ENCODE peak calls at places on chromosomes 12 and 14, in eight cellular contexts. One of them, this sample, is unnamed.

GRCh38 chr14:104436047-104436531 is 143.5 kb upstream of the C14orf180 start:
- DNase-seq in effector memory CD4-positive, alpha-beta T cell: no peak
- DNase-seq in choroid plexus epithelial cell: peak; percentile 66
- DNase-seq in hypothalamus: no peak
- DNase-seq in gastrocnemius medialis: peak; percentile 27
- DNase-seq in WTC11: peak; percentile 16
- DNase-seq in stimulated activated CD4-positive, alpha-beta T cell treated with anti-CD3 and anti-CD28 coated beads, Interleukin-15, amount 100 ng/mL, for 24 hours: no peak
- DNase-seq in foreskin fibroblast: no peak
- DNase-seq in this sample: peak; percentile 2

GRCh38 chr12:104097954-104098353 is 33.6 kb downstream of the HCFC2 start:
- DNase-seq in effector memory CD4-positive, alpha-beta T cell: no peak
- DNase-seq in choroid plexus epithelial cell: no peak
- DNase-seq in hypothalamus: no peak
- DNase-seq in gastrocnemius medialis: no peak
- DNase-seq in WTC11: no peak
- DNase-seq in stimulated activated CD4-positive, alpha-beta T cell treated with anti-CD3 and anti-CD28 coated beads, Interleukin-15, amount 100 ng/mL, for 24 hours: no peak
- DNase-seq in foreskin fibroblast: no peak
- DNase-seq in this sample: no peak

GRCh38 chr12:131919366-131920156 is 9.5 kb upstream of the PUS1 start:
- DNase-seq in effector memory CD4-positive, alpha-beta T cell: no peak
- DNase-seq in choroid plexus epithelial cell: no peak
- DNase-seq in hypothalamus: no peak
- DNase-seq in gastrocnemius medialis: no peak
- DNase-seq in WTC11: no peak
- DNase-seq in stimulated activated CD4-positive, alpha-beta T cell treated with anti-CD3 and anti-CD28 coated beads, Interleukin-15, amount 100 ng/mL, for 24 hours: no peak
- DNase-seq in foreskin fibroblast: no peak
- DNase-seq in this sample: no peak

GRCh38 chr12:31363416-31363809 is 37.5 kb upstream of the SINHCAF start:
- DNase-seq in effector memory CD4-positive, alpha-beta T cell: no peak
- DNase-seq in choroid plexus epithelial cell: no peak
- DNase-seq in hypothalamus: no peak
- DNase-seq in gastrocnemius medialis: no peak
- DNase-seq in WTC11: no peak
- DNase-seq in stimulated activated CD4-positive, alpha-beta T cell treated with anti-CD3 and anti-CD28 coated beads, Interleukin-15, amount 100 ng/mL, for 24 hours: no peak
- DNase-seq in foreskin fibroblast: no peak
- DNase-seq in this sample: no peak

GRCh38 chr12:31117203-31118011 is 43.7 kb downstream of the DDX11 start:
- DNase-seq in effector memory CD4-positive, alpha-beta T cell: no peak
- DNase-seq in choroid plexus epithelial cell: peak; percentile 35
- DNase-seq in hypothalamus: peak; percentile 9
- DNase-seq in gastrocnemius medialis: no peak
- DNase-seq in WTC11: peak; percentile 55
- DNase-seq in stimulated activated CD4-positive, alpha-beta T cell treated with anti-CD3 and anti-CD28 coated beads, Interleukin-15, amount 100 ng/mL, for 24 hours: peak; percentile 73
- DNase-seq in foreskin fibroblast: no peak
- DNase-seq in this sample: no peak

GRCh38 chr14:104187121-104187889 is 48.9 kb downstream of the KIF26A start:
- DNase-seq in effector memory CD4-positive, alpha-beta T cell: no peak
- DNase-seq in choroid plexus epithelial cell: no peak
- DNase-seq in hypothalamus: no peak
- DNase-seq in gastrocnemius medialis: no peak
- DNase-seq in WTC11: no peak
- DNase-seq in stimulated activated CD4-positive, alpha-beta T cell treated with anti-CD3 and anti-CD28 coated beads, Interleukin-15, amount 100 ng/mL, for 24 hours: no peak
- DNase-seq in foreskin fibroblast: no peak
- DNase-seq in this sample: no peak

GRCh38 chr14:75492832-75493579 is 29.3 kb upstream of the BATF start:
- DNase-seq in effector memory CD4-positive, alpha-beta T cell: no peak
- DNase-seq in choroid plexus epithelial cell: no peak
- DNase-seq in hypothalamus: no peak
- DNase-seq in gastrocnemius medialis: no peak
- DNase-seq in WTC11: no peak
- DNase-seq in stimulated activated CD4-positive, alpha-beta T cell treated with anti-CD3 and anti-CD28 coated beads, Interleukin-15, amount 100 ng/mL, for 24 hours: no peak
- DNase-seq in foreskin fibroblast: no peak
- DNase-seq in this sample: no peak

GRCh38 chr12:121986494-121987245 is 35.0 kb upstream of the BCL7A start:
- DNase-seq in effector memory CD4-positive, alpha-beta T cell: no peak
- DNase-seq in choroid plexus epithelial cell: no peak
- DNase-seq in hypothalamus: no peak
- DNase-seq in gastrocnemius medialis: no peak
- DNase-seq in WTC11: no peak
- DNase-seq in stimulated activated CD4-positive, alpha-beta T cell treated with anti-CD3 and anti-CD28 coated beads, Interleukin-15, amount 100 ng/mL, for 24 hours: no peak
- DNase-seq in foreskin fibroblast: no peak
- DNase-seq in this sample: no peak

GRCh38 chr14:22656945-22657711 is 13.0 kb upstream of the OR6J1 start:
- DNase-seq in effector memory CD4-positive, alpha-beta T cell: no peak
- DNase-seq in choroid plexus epithelial cell: peak; percentile 70
- DNase-seq in hypothalamus: no peak
- DNase-seq in gastrocnemius medialis: no peak
- DNase-seq in WTC11: no peak
- DNase-seq in stimulated activated CD4-positive, alpha-beta T cell treated with anti-CD3 and anti-CD28 coated beads, Interleukin-15, amount 100 ng/mL, for 24 hours: no peak
- DNase-seq in foreskin fibroblast: no peak
- DNase-seq in this sample: peak; percentile 43

GRCh38 chr12:127480775-127481314 is 786.1 kb upstream of the TMEM132C start:
- DNase-seq in effector memory CD4-positive, alpha-beta T cell: no peak
- DNase-seq in choroid plexus epithelial cell: no peak
- DNase-seq in hypothalamus: no peak
- DNase-seq in gastrocnemius medialis: no peak
- DNase-seq in WTC11: no peak
- DNase-seq in stimulated activated CD4-positive, alpha-beta T cell treated with anti-CD3 and anti-CD28 coated beads, Interleukin-15, amount 100 ng/mL, for 24 hours: no peak
- DNase-seq in foreskin fibroblast: no peak
- DNase-seq in this sample: no peak

GRCh38 chr12:75844985-75845384 is 186.6 kb downstream of the PHLDA1 start:
- DNase-seq in effector memory CD4-positive, alpha-beta T cell: no peak
- DNase-seq in choroid plexus epithelial cell: no peak
- DNase-seq in hypothalamus: no peak
- DNase-seq in gastrocnemius medialis: no peak
- DNase-seq in WTC11: no peak
- DNase-seq in stimulated activated CD4-positive, alpha-beta T cell treated with anti-CD3 and anti-CD28 coated beads, Interleukin-15, amount 100 ng/mL, for 24 hours: no peak
- DNase-seq in foreskin fibroblast: no peak
- DNase-seq in this sample: no peak

GRCh38 chr12:52534482-52534881 is 14.3 kb upstream of the KRT5 start:
- DNase-seq in effector memory CD4-positive, alpha-beta T cell: no peak
- DNase-seq in choroid plexus epithelial cell: no peak
- DNase-seq in hypothalamus: no peak
- DNase-seq in gastrocnemius medialis: no peak
- DNase-seq in WTC11: no peak
- DNase-seq in stimulated activated CD4-positive, alpha-beta T cell treated with anti-CD3 and anti-CD28 coated beads, Interleukin-15, amount 100 ng/mL, for 24 hours: peak; percentile 14
- DNase-seq in foreskin fibroblast: no peak
- DNase-seq in this sample: no peak

GRCh38 chr14:102610968-102611811 is 18.7 kb downstream of the RCOR1 start:
- DNase-seq in effector memory CD4-positive, alpha-beta T cell: no peak
- DNase-seq in choroid plexus epithelial cell: no peak
- DNase-seq in hypothalamus: no peak
- DNase-seq in gastrocnemius medialis: no peak
- DNase-seq in WTC11: no peak
- DNase-seq in stimulated activated CD4-positive, alpha-beta T cell treated with anti-CD3 and anti-CD28 coated beads, Interleukin-15, amount 100 ng/mL, for 24 hours: no peak
- DNase-seq in foreskin fibroblast: no peak
- DNase-seq in this sample: peak; percentile 54